ENCODE peak calls at places on chromosome 14, in nine cellular contexts. A is lower lobe of right lung; H is Peyer's patch; Z is GM23338; V is stomach; C is cardiac muscle cell; B is effector memory CD4-positive, alpha-beta T cell; M is fibroblast of lung; L is CD8-positive, alpha-beta memory T cell. Q is an unnamed sample.

GRCh38 chr14:66009104-66009503 is 477.1 kb upstream of the CCDC196 start:
- DNase-seq in B (no peak), L (no peak), C (peak; percentile 97), M (peak; percentile 82), H (no peak), Z (peak; percentile 3), A (no peak), V (no peak), Q (no peak)

GRCh38 chr14:59897757-59898383 is 22.1 kb upstream of the LRRC9 start:
- DNase-seq in B (no peak), V (peak; percentile 44), L (no peak), M (peak; percentile 6), A (no peak), H (no peak), C (peak; percentile 47), Z (peak; percentile 76), Q (no peak)

GRCh38 chr14:56794557-56795283 is 15.6 kb downstream of the OTX2 start:
- DNase-seq in B (no peak), A (no peak), Z (peak; percentile 65), M (no peak), V (no peak), L (no peak), H (no peak), C (no peak), Q (no peak)

GRCh38 chr14:104751539-104752337 is 1.2 kb upstream of the SIVA1 start:
- DNase-seq in A (no peak), B (no peak), C (no peak), V (no peak), H (no peak), L (no peak), M (no peak), Z (no peak), Q (no peak)

GRCh38 chr14:68039593-68039992 is 220.0 kb downstream of the RAD51B start:
- DNase-seq in A (no peak), M (peak; percentile 28), L (no peak), H (no peak), B (no peak), C (no peak), V (no peak), Z (no peak), Q (no peak)

GRCh38 chr14:25103261-25103660 is 53.3 kb upstream of the STXBP6 start:
- DNase-seq in M (no peak), L (no peak), Z (no peak), C (no peak), V (no peak), B (no peak), A (no peak), H (no peak), Q (no peak)

GRCh38 chr14:52279405-52279804 is 11.9 kb downstream of the PTGDR start:
- DNase-seq in L (no peak), C (peak; percentile 54), A (no peak), H (no peak), V (no peak), B (no peak), M (peak; percentile 78), Z (no peak), Q (no peak)

GRCh38 chr14:50972734-50973133 is 28.5 kb upstream of the PYGL start:
- DNase-seq in V (no peak), B (no peak), H (no peak), A (no peak), L (no peak), M (no peak), Z (no peak), C (no peak), Q (no peak)

GRCh38 chr14:104294983-104295680 is 156.7 kb downstream of the KIF26A start:
- DNase-seq in B (no peak), H (peak; percentile 34), A (peak; percentile 31), L (no peak), M (no peak), V (no peak), C (no peak), Z (no peak), Q (peak; percentile 61)

GRCh38 chr14:29927596-29928341 is at the start of gene PRKD1:
- DNase-seq in B (no peak), C (peak; percentile 84), A (peak; percentile 69), H (peak; percentile 59), Z (peak; percentile 73), L (no peak), V (peak; percentile 65), M (peak; percentile 76), Q (peak; percentile 60)

GRCh38 chr14:52112336-52113018 is 43.6 kb upstream of the NID2 start:
- DNase-seq in Z (no peak), A (no peak), B (no peak), H (no peak), M (peak; percentile 76), V (no peak), L (no peak), C (no peak), Q (no peak)

GRCh38 chr14:33118653-33119052 is 180.0 kb downstream of the NPAS3 start:
- DNase-seq in M (peak; percentile 24), Z (no peak), L (no peak), V (no peak), A (no peak), B (no peak), C (no peak), H (no peak), Q (no peak)

GRCh38 chr14:27845241-27845850 is 921.2 kb upstream of the FOXG1 start:
- DNase-seq in Z (peak; percentile 12), V (no peak), C (no peak), L (peak; percentile 1), A (peak; percentile 31), M (no peak), B (no peak), H (no peak), Q (peak; percentile 65)

GRCh38 chr14:55170526-55170925 is 20.9 kb downstream of the DLGAP5 start:
- DNase-seq in A (no peak), M (no peak), L (no peak), Z (no peak), V (no peak), B (no peak), H (no peak), C (no peak), Q (no peak)

GRCh38 chr14:22845821-22846625 is 9.6 kb downstream of the MMP14 start:
- DNase-seq in H (no peak), B (no peak), V (no peak), C (no peak), Z (no peak), L (no peak), A (peak; percentile 43), M (no peak), Q (no peak)

GRCh38 chr14:22847661-22848341 is 11.4 kb downstream of the MMP14 start:
- DNase-seq in A (peak; percentile 45), H (no peak), V (no peak), Z (peak; percentile 52), L (no peak), M (peak; percentile 79), B (no peak), C (peak; percentile 75), Q (no peak)

GRCh38 chr14:22849212-22849819 is 12.9 kb downstream of the MMP14 start:
- DNase-seq in C (peak; percentile 86), H (peak; percentile 65), L (no peak), M (peak; percentile 49), A (peak; percentile 52), Z (peak; percentile 48), V (peak; percentile 38), B (no peak), Q (peak; percentile 80)

GRCh38 chr14:22846811-22847307 is 10.5 kb downstream of the MMP14 start:
- DNase-seq in V (no peak), H (no peak), C (no peak), M (no peak), B (no peak), L (no peak), Z (no peak), A (peak; percentile 26), Q (no peak)

GRCh38 chr14:22848391-22849164 is 12.2 kb downstream of the MMP14 start:
- DNase-seq in B (no peak), M (peak; percentile 89), L (no peak), V (peak; percentile 44), A (peak; percentile 58), H (peak; percentile 72), Z (peak; percentile 48), C (peak; percentile 98), Q (peak; percentile 78)
- H3K4me3 ChIP-seq in B (no peak overlapping the region), M (no peak overlapping the region), L (no peak overlapping the region), V (no peak overlapping the region), A (no peak overlapping the region), H (no peak overlapping the region), Z (no peak overlapping the region), C (no peak overlapping the region), Q (no peak overlapping the region)

GRCh38 chr14:39028620-39029019 is 74.4 kb downstream of the SEC23A start:
- DNase-seq in A (no peak), H (no peak), Z (no peak), V (no peak), B (no peak), C (no peak), M (no peak), L (no peak), Q (no peak)
- H3K27ac ChIP-seq in A (no peak overlapping the region), H (no peak overlapping the region), Z (no peak overlapping the region), V (no peak overlapping the region), B (no peak overlapping the region), C (no peak overlapping the region), M (no peak overlapping the region), L (no peak overlapping the region), Q (no peak overlapping the region)

DNA sequence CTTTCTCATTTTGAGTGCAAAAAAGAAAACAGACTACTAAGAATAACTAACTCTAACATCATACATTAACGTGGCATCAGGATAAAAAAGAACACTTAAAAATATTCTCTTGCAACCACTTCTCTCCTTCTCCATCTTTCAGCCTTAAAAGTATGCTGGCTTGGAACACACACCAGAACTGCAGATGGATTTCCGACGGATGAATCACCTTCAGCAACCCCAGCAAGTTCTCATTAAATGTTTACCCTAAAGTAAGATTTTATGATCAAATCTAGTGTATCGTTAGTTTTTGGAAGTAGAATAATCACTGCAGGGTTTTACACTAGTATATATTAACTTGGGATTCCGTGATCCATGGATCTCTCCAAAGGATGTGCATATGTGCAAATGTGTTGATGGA is 1.2 kb downstream of the NEK9 start:
- DNase-seq in L (no peak), C (peak; percentile 75), A (no peak), V (no peak), Z (no peak), B (no peak), M (peak; percentile 82), H (no peak), Q (no peak)
- H3K4me3 ChIP-seq in L (peak overlapping the region; percentile 99), C (peak overlapping the region; percentile 77), A (peak overlapping the region; percentile 94), V (peak overlapping the region; percentile 79), Z (peak overlapping the region; percentile 81), B (no peak overlapping the region), M (peak overlapping the region; percentile 72), H (no peak overlapping the region), Q (peak overlapping the region; percentile 61)

DNA sequence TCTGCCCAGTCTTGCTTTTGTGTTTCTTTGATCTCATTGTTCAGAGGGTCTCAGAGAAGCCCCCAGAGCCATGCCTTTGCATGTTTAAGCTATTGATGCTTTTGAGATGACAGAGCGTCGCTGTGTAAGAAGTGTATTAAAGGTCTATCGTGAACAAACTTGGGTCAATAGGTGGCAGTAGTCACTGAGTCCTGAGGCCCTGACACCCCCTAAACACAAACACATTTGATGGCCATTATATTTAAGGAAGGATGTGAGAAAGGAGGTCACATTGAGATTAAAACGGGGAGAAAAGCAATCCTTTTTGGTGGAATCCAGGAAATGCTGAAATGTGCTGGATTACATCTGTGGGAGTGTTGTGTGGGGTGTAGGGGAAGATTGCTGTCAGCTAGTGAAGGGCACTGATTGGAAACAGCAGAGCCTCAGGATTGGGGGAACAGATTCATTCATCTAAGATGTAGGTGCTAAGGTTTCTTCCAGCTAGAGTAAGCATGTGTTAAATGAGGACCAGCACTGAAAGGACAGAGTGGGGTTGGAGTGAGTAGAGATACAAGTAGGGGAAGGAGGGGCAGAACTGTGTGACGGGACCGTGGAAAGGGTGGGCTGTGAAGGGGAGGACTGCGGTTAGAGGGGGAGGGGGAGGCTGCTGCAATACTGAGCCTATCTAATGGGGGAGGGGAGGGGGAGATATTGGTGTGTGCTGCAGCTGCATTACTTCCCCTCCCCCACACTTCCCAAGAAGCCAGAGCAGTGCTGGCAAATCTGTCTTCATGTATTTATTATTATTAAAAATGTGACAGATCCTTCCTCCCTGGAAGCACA is 12.7 kb downstream of the NGDN start:
- DNase-seq in V (no peak), B (no peak), H (no peak), L (no peak), C (no peak), M (no peak), Z (peak; percentile 73), A (no peak), Q (no peak)
- H3K27ac ChIP-seq in V (no peak overlapping the region), B (no peak overlapping the region), H (no peak overlapping the region), L (no peak overlapping the region), C (no peak overlapping the region), M (no peak overlapping the region), Z (peak overlapping the region; percentile 96), A (no peak overlapping the region), Q (no peak overlapping the region)